ENCODE peak calls at places on chromosomes 3 and 15, in ten cellular contexts. P is foreskin melanocyte; H is HEK293T; A is CD4-positive, CD25-positive, alpha-beta regulatory T cell; J is GM20000; G is ELF-1; E is T-helper 1 cell; V is stimulated activated CD8-positive, alpha-beta memory T cell treated with anti-CD3 and anti-CD28 coated beads, Interleukin-7, amount 100 ng/mL, for 1 hour; L is HT-29; Z is activated T-cell treated with anti-CD3 and anti-CD28 coated beads for 1 hour. Q is an unnamed sample.

GRCh38 chr15:101063212-101063611 is 144.1 kb downstream of the LRRK1 start:
- DNase-seq in P (no peak), Z (no peak), G (no peak), L (no peak), E (no peak), J (no peak), A (no peak), H (no peak), V (no peak), Q (no peak)

GRCh38 chr3:158845748-158846350 is 44.0 kb downstream of the MFSD1 start:
- DNase-seq in L (peak; percentile 73), P (peak; percentile 5), G (peak; percentile 27), V (no peak), H (peak; percentile 67), A (peak; percentile 45), J (peak; percentile 65), E (no peak), Z (peak; percentile 15), Q (peak; percentile 56)

GRCh38 chr15:67479781-67480180 is 41.1 kb upstream of the C15orf61 start:
- DNase-seq in V (no peak), G (no peak), H (no peak), A (no peak), J (no peak), L (no peak), E (no peak), P (no peak), Z (no peak), Q (no peak)

GRCh38 chr3:136069933-136070332 is 104.4 kb downstream of the PPP2R3A start:
- DNase-seq in P (no peak), V (no peak), L (no peak), A (no peak), H (no peak), J (no peak), G (no peak), Z (no peak), E (no peak), Q (no peak)

GRCh38 chr3:48504051-48504946 is at the start of gene SHISA5:
- DNase-seq in J (peak; percentile 81), Z (peak; percentile 41), E (no peak), P (peak; percentile 18), H (peak; percentile 57), V (peak; percentile 14), A (peak; percentile 49), G (peak; percentile 48), L (no peak), Q (peak; percentile 36)

GRCh38 chr15:52491460-52491859 is 37.2 kb downstream of the MYO5A start:
- DNase-seq in A (no peak), H (no peak), E (no peak), G (no peak), J (no peak), V (no peak), P (peak; percentile 98), Z (no peak), L (no peak), Q (peak; percentile 88)

GRCh38 chr3:24343084-24343783 is 151.4 kb downstream of the THRB start:
- DNase-seq in E (no peak), L (peak; percentile 51), G (no peak), J (no peak), Z (no peak), V (no peak), A (no peak), H (no peak), P (peak; percentile 25), Q (no peak)

GRCh38 chr3:110027446-110027845 is 690.1 kb upstream of the DPPA4 start:
- DNase-seq in L (no peak), V (no peak), P (no peak), E (no peak), A (no peak), H (no peak), G (no peak), Z (no peak), J (no peak), Q (no peak)

Q was measured in SK-MEL-5.